ENCODE peak calls at places on chromosome X, in eight cellular contexts. One of them, this sample, is unnamed.

GRCh38 chrX:47179221-47179927 is 14.3 kb upstream of the UBA1 start:
- DNase-seq in activated CD4-positive, alpha-beta T cell treated with anti-CD3 and anti-CD28 coated beads for 24 hours: no peak
- DNase-seq in H9: no peak
- DNase-seq in ACHN: no peak
- DNase-seq in CD4-positive, alpha-beta T cell: no peak
- DNase-seq in left colon: no peak
- DNase-seq in stimulated activated CD8-positive, alpha-beta memory T cell treated with anti-CD3 and anti-CD28 coated beads, Interleukin-15, amount 100 ng/mL, for 24 hours: no peak
- DNase-seq in left kidney: no peak
- DNase-seq in this sample: no peak

GRCh38 chrX:11953615-11954014 is 184.7 kb upstream of the FRMPD4 start:
- DNase-seq in left kidney: no peak
- DNase-seq in CD4-positive, alpha-beta T cell: no peak
- DNase-seq in activated CD4-positive, alpha-beta T cell treated with anti-CD3 and anti-CD28 coated beads for 24 hours: no peak
- DNase-seq in stimulated activated CD8-positive, alpha-beta memory T cell treated with anti-CD3 and anti-CD28 coated beads, Interleukin-15, amount 100 ng/mL, for 24 hours: no peak
- DNase-seq in H9: no peak
- DNase-seq in left colon: no peak
- DNase-seq in ACHN: peak; percentile 51
- DNase-seq in this sample: peak; percentile 43

GRCh38 chrX:106707771-106708454 is 18.6 kb upstream of the RNF128 start:
- DNase-seq in activated CD4-positive, alpha-beta T cell treated with anti-CD3 and anti-CD28 coated beads for 24 hours: no peak
- DNase-seq in left colon: no peak
- DNase-seq in stimulated activated CD8-positive, alpha-beta memory T cell treated with anti-CD3 and anti-CD28 coated beads, Interleukin-15, amount 100 ng/mL, for 24 hours: no peak
- DNase-seq in CD4-positive, alpha-beta T cell: no peak
- DNase-seq in left kidney: peak; percentile 1
- DNase-seq in ACHN: peak; percentile 76
- DNase-seq in H9: no peak
- DNase-seq in this sample: peak; percentile 63

GRCh38 chrX:41475611-41476241 is 28.6 kb downstream of the NYX start:
- DNase-seq in stimulated activated CD8-positive, alpha-beta memory T cell treated with anti-CD3 and anti-CD28 coated beads, Interleukin-15, amount 100 ng/mL, for 24 hours: no peak
- DNase-seq in left colon: no peak
- DNase-seq in activated CD4-positive, alpha-beta T cell treated with anti-CD3 and anti-CD28 coated beads for 24 hours: no peak
- DNase-seq in CD4-positive, alpha-beta T cell: no peak
- DNase-seq in ACHN: no peak
- DNase-seq in left kidney: peak; percentile 12
- DNase-seq in H9: peak; percentile 89
- DNase-seq in this sample: peak; percentile 81

GRCh38 chrX:1072637-1073377 is 139.6 kb downstream of the CRLF2 start:
- DNase-seq in CD4-positive, alpha-beta T cell: no peak
- DNase-seq in ACHN: no peak
- DNase-seq in left kidney: peak; percentile 53
- DNase-seq in activated CD4-positive, alpha-beta T cell treated with anti-CD3 and anti-CD28 coated beads for 24 hours: no peak
- DNase-seq in stimulated activated CD8-positive, alpha-beta memory T cell treated with anti-CD3 and anti-CD28 coated beads, Interleukin-15, amount 100 ng/mL, for 24 hours: no peak
- DNase-seq in H9: peak; percentile 49
- DNase-seq in left colon: no peak
- DNase-seq in this sample: peak; percentile 92

GRCh38 chrX:130543603-130544002 is 141.8 kb downstream of the RBMX2 start:
- DNase-seq in H9: no peak
- DNase-seq in stimulated activated CD8-positive, alpha-beta memory T cell treated with anti-CD3 and anti-CD28 coated beads, Interleukin-15, amount 100 ng/mL, for 24 hours: no peak
- DNase-seq in ACHN: no peak
- DNase-seq in left colon: no peak
- DNase-seq in left kidney: no peak
- DNase-seq in activated CD4-positive, alpha-beta T cell treated with anti-CD3 and anti-CD28 coated beads for 24 hours: no peak
- DNase-seq in CD4-positive, alpha-beta T cell: no peak
- DNase-seq in this sample: no peak

GRCh38 chrX:54030329-54030728 is 13.9 kb downstream of the PHF8 start:
- DNase-seq in left colon: no peak
- DNase-seq in activated CD4-positive, alpha-beta T cell treated with anti-CD3 and anti-CD28 coated beads for 24 hours: no peak
- DNase-seq in H9: no peak
- DNase-seq in ACHN: no peak
- DNase-seq in stimulated activated CD8-positive, alpha-beta memory T cell treated with anti-CD3 and anti-CD28 coated beads, Interleukin-15, amount 100 ng/mL, for 24 hours: no peak
- DNase-seq in left kidney: no peak
- DNase-seq in CD4-positive, alpha-beta T cell: no peak
- DNase-seq in this sample: no peak

GRCh38 chrX:132227383-132228112 is 8.3 kb upstream of the RAP2C start:
- DNase-seq in left kidney: no peak
- DNase-seq in stimulated activated CD8-positive, alpha-beta memory T cell treated with anti-CD3 and anti-CD28 coated beads, Interleukin-15, amount 100 ng/mL, for 24 hours: no peak
- DNase-seq in ACHN: no peak
- DNase-seq in activated CD4-positive, alpha-beta T cell treated with anti-CD3 and anti-CD28 coated beads for 24 hours: no peak
- DNase-seq in CD4-positive, alpha-beta T cell: no peak
- DNase-seq in H9: no peak
- DNase-seq in left colon: no peak
- DNase-seq in this sample: no peak

GRCh38 chrX:54994668-54995452 is 872 bp upstream of the PFKFB1 start:
- DNase-seq in left kidney: no peak
- DNase-seq in H9: no peak
- DNase-seq in CD4-positive, alpha-beta T cell: no peak
- DNase-seq in activated CD4-positive, alpha-beta T cell treated with anti-CD3 and anti-CD28 coated beads for 24 hours: no peak
- DNase-seq in stimulated activated CD8-positive, alpha-beta memory T cell treated with anti-CD3 and anti-CD28 coated beads, Interleukin-15, amount 100 ng/mL, for 24 hours: no peak
- DNase-seq in left colon: no peak
- DNase-seq in ACHN: no peak
- DNase-seq in this sample: no peak

GRCh38 chrX:10242036-10242435 is 85.3 kb downstream of the CLCN4 start:
- DNase-seq in left colon: no peak
- DNase-seq in H9: no peak
- DNase-seq in ACHN: no peak
- DNase-seq in CD4-positive, alpha-beta T cell: no peak
- DNase-seq in left kidney: peak; percentile 52
- DNase-seq in activated CD4-positive, alpha-beta T cell treated with anti-CD3 and anti-CD28 coated beads for 24 hours: no peak
- DNase-seq in stimulated activated CD8-positive, alpha-beta memory T cell treated with anti-CD3 and anti-CD28 coated beads, Interleukin-15, amount 100 ng/mL, for 24 hours: no peak
- DNase-seq in this sample: no peak

GRCh38 chrX:136291824-136292223 is 8.9 kb upstream of the ADGRG4 start:
- DNase-seq in ACHN: no peak
- DNase-seq in H9: no peak
- DNase-seq in activated CD4-positive, alpha-beta T cell treated with anti-CD3 and anti-CD28 coated beads for 24 hours: no peak
- DNase-seq in CD4-positive, alpha-beta T cell: no peak
- DNase-seq in left colon: no peak
- DNase-seq in stimulated activated CD8-positive, alpha-beta memory T cell treated with anti-CD3 and anti-CD28 coated beads, Interleukin-15, amount 100 ng/mL, for 24 hours: no peak
- DNase-seq in left kidney: no peak
- DNase-seq in this sample: no peak

GRCh38 chrX:47217121-47217851 is 1.2 kb upstream of the CDK16 start:
- DNase-seq in stimulated activated CD8-positive, alpha-beta memory T cell treated with anti-CD3 and anti-CD28 coated beads, Interleukin-15, amount 100 ng/mL, for 24 hours: no peak
- DNase-seq in H9: peak; percentile 53
- DNase-seq in left kidney: peak; percentile 38
- DNase-seq in CD4-positive, alpha-beta T cell: peak; percentile 16
- DNase-seq in activated CD4-positive, alpha-beta T cell treated with anti-CD3 and anti-CD28 coated beads for 24 hours: no peak
- DNase-seq in ACHN: peak; percentile 20
- DNase-seq in left colon: no peak
- DNase-seq in this sample: peak; percentile 73

GRCh38 chrX:15785176-15785735 is 5.0 kb upstream of the ZRSR2 start:
- DNase-seq in stimulated activated CD8-positive, alpha-beta memory T cell treated with anti-CD3 and anti-CD28 coated beads, Interleukin-15, amount 100 ng/mL, for 24 hours: no peak
- DNase-seq in CD4-positive, alpha-beta T cell: no peak
- DNase-seq in activated CD4-positive, alpha-beta T cell treated with anti-CD3 and anti-CD28 coated beads for 24 hours: no peak
- DNase-seq in ACHN: no peak
- DNase-seq in left kidney: no peak
- DNase-seq in H9: no peak
- DNase-seq in left colon: no peak
- DNase-seq in this sample: no peak

GRCh38 chrX:70444326-70445196 is at the start of gene DLG3:
- DNase-seq in activated CD4-positive, alpha-beta T cell treated with anti-CD3 and anti-CD28 coated beads for 24 hours: no peak
- DNase-seq in ACHN: peak; percentile 24
- DNase-seq in H9: peak; percentile 64
- DNase-seq in left kidney: peak; percentile 77
- DNase-seq in stimulated activated CD8-positive, alpha-beta memory T cell treated with anti-CD3 and anti-CD28 coated beads, Interleukin-15, amount 100 ng/mL, for 24 hours: no peak
- DNase-seq in CD4-positive, alpha-beta T cell: no peak
- DNase-seq in left colon: no peak
- DNase-seq in this sample: peak; percentile 56

GRCh38 chrX:100975212-100975611 is 5.7 kb downstream of the ARL13A start:
- DNase-seq in stimulated activated CD8-positive, alpha-beta memory T cell treated with anti-CD3 and anti-CD28 coated beads, Interleukin-15, amount 100 ng/mL, for 24 hours: no peak
- DNase-seq in activated CD4-positive, alpha-beta T cell treated with anti-CD3 and anti-CD28 coated beads for 24 hours: no peak
- DNase-seq in left colon: no peak
- DNase-seq in CD4-positive, alpha-beta T cell: no peak
- DNase-seq in ACHN: no peak
- DNase-seq in left kidney: no peak
- DNase-seq in H9: no peak
- DNase-seq in this sample: no peak

GRCh38 chrX:83916525-83916924 is 55.6 kb downstream of the CYLC1 start:
- DNase-seq in stimulated activated CD8-positive, alpha-beta memory T cell treated with anti-CD3 and anti-CD28 coated beads, Interleukin-15, amount 100 ng/mL, for 24 hours: no peak
- DNase-seq in H9: no peak
- DNase-seq in left colon: peak; percentile 8
- DNase-seq in activated CD4-positive, alpha-beta T cell treated with anti-CD3 and anti-CD28 coated beads for 24 hours: no peak
- DNase-seq in CD4-positive, alpha-beta T cell: no peak
- DNase-seq in left kidney: peak; percentile 27
- DNase-seq in ACHN: peak; percentile 11
- DNase-seq in this sample: peak; percentile 34

GRCh38 chrX:97189668-97190067 is 306.0 kb downstream of the RPA4 start:
- DNase-seq in left colon: no peak
- DNase-seq in left kidney: no peak
- DNase-seq in ACHN: no peak
- DNase-seq in H9: no peak
- DNase-seq in stimulated activated CD8-positive, alpha-beta memory T cell treated with anti-CD3 and anti-CD28 coated beads, Interleukin-15, amount 100 ng/mL, for 24 hours: no peak
- DNase-seq in CD4-positive, alpha-beta T cell: no peak
- DNase-seq in activated CD4-positive, alpha-beta T cell treated with anti-CD3 and anti-CD28 coated beads for 24 hours: no peak
- DNase-seq in this sample: no peak

GRCh38 chrX:108001218-108001814 is 19.1 kb upstream of the TEX13B start:
- DNase-seq in ACHN: no peak
- DNase-seq in left colon: peak; percentile 8
- DNase-seq in CD4-positive, alpha-beta T cell: peak; percentile 25
- DNase-seq in H9: no peak
- DNase-seq in left kidney: peak; percentile 64
- DNase-seq in activated CD4-positive, alpha-beta T cell treated with anti-CD3 and anti-CD28 coated beads for 24 hours: no peak
- DNase-seq in stimulated activated CD8-positive, alpha-beta memory T cell treated with anti-CD3 and anti-CD28 coated beads, Interleukin-15, amount 100 ng/mL, for 24 hours: no peak
- DNase-seq in this sample: peak; percentile 39

GRCh38 chrX:111352424-111352823 is 59.6 kb downstream of the DCX start:
- DNase-seq in stimulated activated CD8-positive, alpha-beta memory T cell treated with anti-CD3 and anti-CD28 coated beads, Interleukin-15, amount 100 ng/mL, for 24 hours: no peak
- DNase-seq in left colon: peak; percentile 29
- DNase-seq in H9: no peak
- DNase-seq in CD4-positive, alpha-beta T cell: no peak
- DNase-seq in ACHN: no peak
- DNase-seq in activated CD4-positive, alpha-beta T cell treated with anti-CD3 and anti-CD28 coated beads for 24 hours: no peak
- DNase-seq in left kidney: no peak
- DNase-seq in this sample: no peak

GRCh38 chrX:152656890-152657289 is 19.2 kb downstream of the GABRQ start:
- DNase-seq in ACHN: no peak
- DNase-seq in left kidney: no peak
- DNase-seq in left colon: no peak
- DNase-seq in CD4-positive, alpha-beta T cell: no peak
- DNase-seq in H9: no peak
- DNase-seq in activated CD4-positive, alpha-beta T cell treated with anti-CD3 and anti-CD28 coated beads for 24 hours: no peak
- DNase-seq in stimulated activated CD8-positive, alpha-beta memory T cell treated with anti-CD3 and anti-CD28 coated beads, Interleukin-15, amount 100 ng/mL, for 24 hours: no peak
- DNase-seq in this sample: no peak

GRCh38 chrX:153631931-153632611 is 14.9 kb upstream of the DUSP9 start:
- DNase-seq in CD4-positive, alpha-beta T cell: no peak
- DNase-seq in H9: peak; percentile 18
- DNase-seq in left colon: no peak
- DNase-seq in left kidney: peak; percentile 24
- DNase-seq in stimulated activated CD8-positive, alpha-beta memory T cell treated with anti-CD3 and anti-CD28 coated beads, Interleukin-15, amount 100 ng/mL, for 24 hours: no peak
- DNase-seq in activated CD4-positive, alpha-beta T cell treated with anti-CD3 and anti-CD28 coated beads for 24 hours: no peak
- DNase-seq in ACHN: no peak
- DNase-seq in this sample: no peak

GRCh38 chrX:110081740-110082139 is 78.8 kb downstream of the TMEM164 start:
- DNase-seq in ACHN: no peak
- DNase-seq in H9: no peak
- DNase-seq in left kidney: no peak
- DNase-seq in stimulated activated CD8-positive, alpha-beta memory T cell treated with anti-CD3 and anti-CD28 coated beads, Interleukin-15, amount 100 ng/mL, for 24 hours: no peak
- DNase-seq in left colon: no peak
- DNase-seq in CD4-positive, alpha-beta T cell: no peak
- DNase-seq in activated CD4-positive, alpha-beta T cell treated with anti-CD3 and anti-CD28 coated beads for 24 hours: no peak
- DNase-seq in this sample: no peak

GRCh38 chrX:47446431-47446830 is 36.6 kb downstream of the ZNF41 start:
- DNase-seq in stimulated activated CD8-positive, alpha-beta memory T cell treated with anti-CD3 and anti-CD28 coated beads, Interleukin-15, amount 100 ng/mL, for 24 hours: no peak
- DNase-seq in CD4-positive, alpha-beta T cell: no peak
- DNase-seq in activated CD4-positive, alpha-beta T cell treated with anti-CD3 and anti-CD28 coated beads for 24 hours: no peak
- DNase-seq in ACHN: no peak
- DNase-seq in left colon: no peak
- DNase-seq in H9: no peak
- DNase-seq in left kidney: no peak
- DNase-seq in this sample: peak; percentile 73

This sample was measured in mesendoderm.